ENCODE peak calls at places on chromosomes 6 and 20, in six cellular contexts. One of them, this sample, is unnamed.

GRCh38 chr6:27374824-27375612 is 13.5 kb upstream of the ZNF391 start:
- DNase-seq in A549: no peak
- DNase-seq in foreskin fibroblast: peak
- DNase-seq in AG10803: peak
- DNase-seq in brain microvascular endothelial cell: peak
- DNase-seq in upper lobe of right lung: peak
- DNase-seq in this sample: peak

GRCh38 chr6:3617192-3617631 is 134.3 kb downstream of the PXDC1 start:
- DNase-seq in A549: no peak
- DNase-seq in foreskin fibroblast: no peak
- DNase-seq in AG10803: no peak
- DNase-seq in brain microvascular endothelial cell: no peak
- DNase-seq in upper lobe of right lung: no peak
- DNase-seq in this sample: no peak

GRCh38 chr20:3047486-3048419 is 1.9 kb downstream of the MRPS26 start:
- DNase-seq in A549: no peak
- DNase-seq in foreskin fibroblast: no peak
- DNase-seq in AG10803: no peak
- DNase-seq in brain microvascular endothelial cell: no peak
- DNase-seq in upper lobe of right lung: no peak
- DNase-seq in this sample: no peak

GRCh38 chr20:12090920-12091319 is 173.2 kb downstream of the BTBD3 start:
- DNase-seq in A549: no peak
- DNase-seq in foreskin fibroblast: no peak
- DNase-seq in AG10803: no peak
- DNase-seq in brain microvascular endothelial cell: no peak
- DNase-seq in upper lobe of right lung: no peak
- DNase-seq in this sample: no peak

GRCh38 chr6:3848925-3849605 is at the start of gene FAM50B:
- DNase-seq in A549: peak
- DNase-seq in foreskin fibroblast: peak
- DNase-seq in AG10803: peak
- DNase-seq in brain microvascular endothelial cell: peak
- DNase-seq in upper lobe of right lung: peak
- DNase-seq in this sample: peak

GRCh38 chr20:33575302-33575701 is 85.4 kb downstream of the CBFA2T2 start:
- DNase-seq in A549: no peak
- DNase-seq in foreskin fibroblast: no peak
- DNase-seq in AG10803: no peak
- DNase-seq in brain microvascular endothelial cell: no peak
- DNase-seq in upper lobe of right lung: no peak
- DNase-seq in this sample: no peak

GRCh38 chr6:40348591-40348990 is 238.6 kb downstream of the LRFN2 start:
- DNase-seq in A549: no peak
- DNase-seq in foreskin fibroblast: no peak
- DNase-seq in AG10803: no peak
- DNase-seq in brain microvascular endothelial cell: no peak
- DNase-seq in upper lobe of right lung: no peak
- DNase-seq in this sample: no peak

GRCh38 chr6:39803872-39804271 is 11.7 kb downstream of the DAAM2 start:
- DNase-seq in A549: no peak
- DNase-seq in foreskin fibroblast: no peak
- DNase-seq in AG10803: no peak
- DNase-seq in brain microvascular endothelial cell: no peak
- DNase-seq in upper lobe of right lung: no peak
- DNase-seq in this sample: no peak

GRCh38 chr6:7201732-7202541 is 94.2 kb downstream of the RREB1 start:
- DNase-seq in A549: no peak
- DNase-seq in foreskin fibroblast: no peak
- DNase-seq in AG10803: no peak
- DNase-seq in brain microvascular endothelial cell: no peak
- DNase-seq in upper lobe of right lung: peak
- DNase-seq in this sample: no peak

GRCh38 chr6:134169881-134170486 is 117.6 kb upstream of the SLC2A12 start:
- DNase-seq in A549: no peak
- DNase-seq in foreskin fibroblast: no peak
- DNase-seq in AG10803: peak
- DNase-seq in brain microvascular endothelial cell: no peak
- DNase-seq in upper lobe of right lung: no peak
- DNase-seq in this sample: peak

GRCh38 chr20:37081717-37082289 is 14.0 kb downstream of the RBL1 start:
- DNase-seq in A549: no peak
- DNase-seq in foreskin fibroblast: no peak
- DNase-seq in AG10803: no peak
- DNase-seq in brain microvascular endothelial cell: peak
- DNase-seq in upper lobe of right lung: no peak
- DNase-seq in this sample: no peak

GRCh38 chr6:106702451-106703110 is 73.2 kb downstream of the QRSL1 start:
- DNase-seq in A549: no peak
- DNase-seq in foreskin fibroblast: no peak
- DNase-seq in AG10803: no peak
- DNase-seq in brain microvascular endothelial cell: no peak
- DNase-seq in upper lobe of right lung: no peak
- DNase-seq in this sample: no peak

GRCh38 chr6:30818426-30818841 is 65.9 kb upstream of the DDR1 start:
- DNase-seq in A549: peak
- DNase-seq in foreskin fibroblast: peak
- DNase-seq in AG10803: peak
- DNase-seq in brain microvascular endothelial cell: peak
- DNase-seq in upper lobe of right lung: no peak
- DNase-seq in this sample: peak

GRCh38 chr6:167146173-167146572 is 11.6 kb downstream of the GPR31 start:
- DNase-seq in A549: no peak
- DNase-seq in foreskin fibroblast: no peak
- DNase-seq in AG10803: no peak
- DNase-seq in brain microvascular endothelial cell: no peak
- DNase-seq in upper lobe of right lung: no peak
- DNase-seq in this sample: no peak

GRCh38 chr20:24502184-24502583 is 32.8 kb downstream of the SYNDIG1 start:
- DNase-seq in A549: peak
- DNase-seq in foreskin fibroblast: peak
- DNase-seq in AG10803: peak
- DNase-seq in brain microvascular endothelial cell: peak
- DNase-seq in upper lobe of right lung: no peak
- DNase-seq in this sample: peak

GRCh38 chr6:15365273-15365687 is 119.4 kb downstream of the JARID2 start:
- DNase-seq in A549: peak
- DNase-seq in foreskin fibroblast: peak
- DNase-seq in AG10803: peak
- DNase-seq in brain microvascular endothelial cell: peak
- DNase-seq in upper lobe of right lung: peak
- DNase-seq in this sample: peak

GRCh38 chr20:295804-296203 is 1.6 kb upstream of the ZCCHC3 start:
- DNase-seq in A549: no peak
- DNase-seq in foreskin fibroblast: no peak
- DNase-seq in AG10803: no peak
- DNase-seq in brain microvascular endothelial cell: no peak
- DNase-seq in upper lobe of right lung: no peak
- DNase-seq in this sample: no peak
- TF ChIP-seq CTCF in A549: no peak
- TF ChIP-seq CTCF in foreskin fibroblast: no peak
- TF ChIP-seq CTCF in AG10803: no peak
- TF ChIP-seq CTCF in brain microvascular endothelial cell: no peak
- TF ChIP-seq CTCF in upper lobe of right lung: no peak
- TF ChIP-seq CTCF in this sample: no peak

DNA sequence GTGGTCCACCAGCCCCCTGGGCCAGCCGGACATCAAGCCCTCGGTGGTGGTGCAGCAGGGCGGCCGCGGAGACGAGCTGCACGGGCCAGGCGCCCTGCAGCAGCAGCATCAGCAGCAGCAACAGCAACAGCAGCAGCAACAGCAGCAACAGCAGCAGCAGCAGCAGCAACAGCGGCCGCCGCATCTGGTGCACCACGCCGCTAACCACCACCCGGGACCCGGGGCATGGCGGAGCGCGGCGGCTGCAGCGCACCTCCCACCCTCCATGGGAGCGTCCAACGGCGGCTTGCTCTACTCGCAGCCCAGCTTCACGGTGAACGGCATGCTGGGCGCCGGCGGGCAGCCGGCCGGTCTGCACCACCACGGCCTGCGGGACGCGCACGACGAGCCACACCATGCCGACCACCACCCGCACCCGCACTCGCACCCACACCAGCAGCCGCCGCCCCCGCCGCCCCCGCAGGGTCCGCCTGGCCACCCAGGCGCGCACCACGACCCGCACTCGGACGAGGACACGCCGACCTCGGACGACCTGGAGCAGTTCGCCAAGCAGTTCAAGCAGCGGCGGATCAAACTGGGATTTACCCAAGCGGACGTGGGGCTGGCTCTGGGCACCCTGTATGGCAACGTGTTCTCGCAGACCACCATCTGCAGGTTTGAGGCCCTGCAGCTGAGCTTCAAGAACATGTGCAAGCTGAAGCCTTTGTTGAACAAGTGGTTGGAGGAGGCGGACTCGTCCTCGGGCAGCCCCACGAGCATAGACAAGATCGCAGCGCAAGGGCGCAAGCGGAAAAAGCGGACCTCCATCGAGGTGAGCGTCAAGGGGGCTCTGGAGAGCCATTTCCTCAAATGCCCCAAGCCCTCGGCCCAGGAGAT is 1.0 kb downstream of the POU3F2 start:
- DNase-seq in A549: no peak
- DNase-seq in foreskin fibroblast: no peak
- DNase-seq in AG10803: no peak
- DNase-seq in brain microvascular endothelial cell: no peak
- DNase-seq in upper lobe of right lung: no peak
- DNase-seq in this sample: no peak
- H3K4me3 ChIP-seq in A549: peak
- H3K4me3 ChIP-seq in foreskin fibroblast: peak
- H3K4me3 ChIP-seq in AG10803: peak
- H3K4me3 ChIP-seq in brain microvascular endothelial cell: peak
- H3K4me3 ChIP-seq in upper lobe of right lung: peak
- H3K4me3 ChIP-seq in this sample: peak

GRCh38 chr6:157381631-157382621 is 936 bp downstream of the ZDHHC14 start:
- DNase-seq in A549: peak
- DNase-seq in foreskin fibroblast: peak
- DNase-seq in AG10803: peak
- DNase-seq in brain microvascular endothelial cell: peak
- DNase-seq in upper lobe of right lung: peak
- DNase-seq in this sample: peak
- TF ChIP-seq CTCF in A549: peak
- TF ChIP-seq CTCF in foreskin fibroblast: no peak
- TF ChIP-seq CTCF in AG10803: no peak
- TF ChIP-seq CTCF in brain microvascular endothelial cell: peak
- TF ChIP-seq CTCF in upper lobe of right lung: no peak
- TF ChIP-seq CTCF in this sample: peak

GRCh38 chr6:112416885-112417284 is 69.8 kb downstream of the RFPL4B start:
- DNase-seq in A549: no peak
- DNase-seq in foreskin fibroblast: peak
- DNase-seq in AG10803: peak
- DNase-seq in brain microvascular endothelial cell: no peak
- DNase-seq in upper lobe of right lung: no peak
- DNase-seq in this sample: no peak

GRCh38 chr6:112408522-112408921 is 61.4 kb downstream of the RFPL4B start:
- DNase-seq in A549: no peak
- DNase-seq in foreskin fibroblast: no peak
- DNase-seq in AG10803: no peak
- DNase-seq in brain microvascular endothelial cell: no peak
- DNase-seq in upper lobe of right lung: no peak
- DNase-seq in this sample: no peak

GRCh38 chr6:112409311-112409710 is 62.2 kb downstream of the RFPL4B start:
- DNase-seq in A549: no peak
- DNase-seq in foreskin fibroblast: no peak
- DNase-seq in AG10803: peak
- DNase-seq in brain microvascular endothelial cell: peak
- DNase-seq in upper lobe of right lung: no peak
- DNase-seq in this sample: no peak

GRCh38 chr6:112415366-112415765 is 68.2 kb downstream of the RFPL4B start:
- DNase-seq in A549: no peak
- DNase-seq in foreskin fibroblast: no peak
- DNase-seq in AG10803: peak
- DNase-seq in brain microvascular endothelial cell: no peak
- DNase-seq in upper lobe of right lung: no peak
- DNase-seq in this sample: no peak

GRCh38 chr6:112413805-112414204 is 66.7 kb downstream of the RFPL4B start:
- DNase-seq in A549: no peak
- DNase-seq in foreskin fibroblast: no peak
- DNase-seq in AG10803: no peak
- DNase-seq in brain microvascular endothelial cell: no peak
- DNase-seq in upper lobe of right lung: no peak
- DNase-seq in this sample: no peak
- H3K4me3 ChIP-seq in A549: no peak
- H3K4me3 ChIP-seq in foreskin fibroblast: no peak
- H3K4me3 ChIP-seq in AG10803: no peak
- H3K4me3 ChIP-seq in brain microvascular endothelial cell: no peak
- H3K4me3 ChIP-seq in upper lobe of right lung: no peak
- H3K4me3 ChIP-seq in this sample: no peak

GRCh38 chr20:5811746-5812145 is 61.5 kb downstream of the SHLD1 start:
- DNase-seq in A549: no peak
- DNase-seq in foreskin fibroblast: no peak
- DNase-seq in AG10803: no peak
- DNase-seq in brain microvascular endothelial cell: no peak
- DNase-seq in upper lobe of right lung: no peak
- DNase-seq in this sample: no peak

GRCh38 chr20:5809495-5809894 is 59.3 kb downstream of the SHLD1 start:
- DNase-seq in A549: no peak
- DNase-seq in foreskin fibroblast: no peak
- DNase-seq in AG10803: no peak
- DNase-seq in brain microvascular endothelial cell: no peak
- DNase-seq in upper lobe of right lung: no peak
- DNase-seq in this sample: no peak

GRCh38 chr20:5808901-5809300 is 58.7 kb downstream of the SHLD1 start:
- DNase-seq in A549: no peak
- DNase-seq in foreskin fibroblast: no peak
- DNase-seq in AG10803: no peak
- DNase-seq in brain microvascular endothelial cell: no peak
- DNase-seq in upper lobe of right lung: no peak
- DNase-seq in this sample: no peak

GRCh38 chr20:5807431-5807830 is 57.2 kb downstream of the SHLD1 start:
- DNase-seq in A549: no peak
- DNase-seq in foreskin fibroblast: no peak
- DNase-seq in AG10803: no peak
- DNase-seq in brain microvascular endothelial cell: no peak
- DNase-seq in upper lobe of right lung: no peak
- DNase-seq in this sample: no peak

GRCh38 chr20:5806457-5807263 is 56.5 kb downstream of the SHLD1 start:
- DNase-seq in A549: no peak
- DNase-seq in foreskin fibroblast: no peak
- DNase-seq in AG10803: no peak
- DNase-seq in brain microvascular endothelial cell: no peak
- DNase-seq in upper lobe of right lung: no peak
- DNase-seq in this sample: no peak
- TF ChIP-seq CTCF in A549: no peak
- TF ChIP-seq CTCF in foreskin fibroblast: no peak
- TF ChIP-seq CTCF in AG10803: no peak
- TF ChIP-seq CTCF in brain microvascular endothelial cell: peak
- TF ChIP-seq CTCF in upper lobe of right lung: no peak
- TF ChIP-seq CTCF in this sample: peak

DNA sequence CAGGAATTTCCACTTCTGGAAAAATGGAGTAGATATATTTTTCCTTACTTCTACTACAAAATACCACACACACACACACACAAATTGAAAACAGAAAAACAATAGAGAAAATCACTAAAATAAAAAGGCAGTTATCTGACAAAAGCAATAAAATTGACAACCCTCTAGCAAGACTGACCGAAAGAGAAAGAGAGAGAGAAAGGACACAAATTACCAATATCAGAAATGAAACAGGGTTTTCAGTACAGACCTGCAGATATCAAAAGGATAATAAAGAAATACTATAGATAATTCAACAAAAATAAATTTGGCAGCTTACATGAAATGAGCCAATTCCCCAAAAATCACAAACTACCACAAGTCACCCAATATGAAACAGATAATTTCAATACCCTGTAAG is 104.7 kb downstream of the OPRM1 start:
- DNase-seq in A549: no peak
- DNase-seq in foreskin fibroblast: no peak
- DNase-seq in AG10803: no peak
- DNase-seq in brain microvascular endothelial cell: no peak
- DNase-seq in upper lobe of right lung: no peak
- DNase-seq in this sample: no peak
- H3K4me3 ChIP-seq in A549: no peak
- H3K4me3 ChIP-seq in foreskin fibroblast: no peak
- H3K4me3 ChIP-seq in AG10803: no peak
- H3K4me3 ChIP-seq in brain microvascular endothelial cell: no peak
- H3K4me3 ChIP-seq in upper lobe of right lung: no peak
- H3K4me3 ChIP-seq in this sample: no peak

This sample was measured in astrocyte of the spinal cord.